ENCODE peak calls at places on chromosomes 7 and 10, in six cellular contexts. U, E, K, F, N and T are unnamed samples.

GRCh38 chr10:29839826-29840515 is 205.2 kb upstream of the SVIL start:
- DNase-seq in U (no peak), E (peak), K (no peak), F (no peak), N (no peak), T (no peak)

GRCh38 chr10:86439544-86439943 is 72.9 kb upstream of the GRID1 start:
- DNase-seq in U (no peak), E (peak), K (no peak), F (peak), N (no peak), T (peak)

GRCh38 chr10:58746470-58747185 is 234.0 kb downstream of the BICC1 start:
- DNase-seq in U (no peak), E (no peak), K (no peak), F (no peak), N (no peak), T (no peak)

GRCh38 chr10:3215336-3215860 is 42.8 kb upstream of the PITRM1 start:
- DNase-seq in U (no peak), E (no peak), K (no peak), F (no peak), N (no peak), T (no peak)

GRCh38 chr7:155124706-155125105 is 54.6 kb downstream of the HTR5A start:
- DNase-seq in U (no peak), E (no peak), K (no peak), F (no peak), N (no peak), T (no peak)

GRCh38 chr10:35331894-35332640 is 4.2 kb upstream of the CCNY start:
- DNase-seq in U (no peak), E (no peak), K (no peak), F (no peak), N (no peak), T (peak)

GRCh38 chr7:42240416-42240815 is 3.4 kb upstream of the GLI3 start:
- DNase-seq in U (no peak), E (no peak), K (no peak), F (no peak), N (no peak), T (no peak)

GRCh38 chr7:151697515-151697895 is 177.8 kb upstream of the RHEB start:
- DNase-seq in U (no peak), E (no peak), K (no peak), F (no peak), N (no peak), T (no peak)

GRCh38 chr7:104982308-104982755 is 31.7 kb upstream of the KMT2E start:
- DNase-seq in U (no peak), E (no peak), K (no peak), F (no peak), N (no peak), T (peak)

GRCh38 chr10:63206576-63206975 is 73.4 kb downstream of the NRBF2 start:
- DNase-seq in U (no peak), E (no peak), K (no peak), F (no peak), N (no peak), T (no peak)

GRCh38 chr10:13991353-13991752 is 339.4 kb downstream of the FRMD4A start:
- DNase-seq in U (no peak), E (peak), K (no peak), F (no peak), N (no peak), T (no peak)

GRCh38 chr7:43872401-43873165 is 3.3 kb upstream of the MRPS24 start:
- DNase-seq in U (no peak), E (no peak), K (no peak), F (peak), N (no peak), T (peak)

GRCh38 chr10:61899997-61900828 is 1.3 kb upstream of the ARID5B start:
- DNase-seq in U (peak), E (peak), K (peak), F (peak), N (peak), T (peak)

GRCh38 chr7:115229401-115230083 is 307.6 kb downstream of the MDFIC start:
- DNase-seq in U (no peak), E (no peak), K (peak), F (no peak), N (no peak), T (peak)

GRCh38 chr10:96718304-96718990 is 1.9 kb downstream of the PIK3AP1 start:
- DNase-seq in U (no peak), E (no peak), K (no peak), F (no peak), N (no peak), T (no peak)

GRCh38 chr7:140263277-140263676 is 86.5 kb upstream of the KDM7A start:
- DNase-seq in U (no peak), E (no peak), K (peak), F (no peak), N (peak), T (no peak)

GRCh38 chr7:69438584-69438983 is 159.7 kb upstream of the AUTS2 start:
- DNase-seq in U (no peak), E (no peak), K (no peak), F (no peak), N (no peak), T (no peak)

GRCh38 chr7:155918720-155919399 is 106.6 kb upstream of the SHH start:
- DNase-seq in U (no peak), E (no peak), K (no peak), F (peak), N (no peak), T (peak)

GRCh38 chr7:91352091-91352490 is 87.9 kb downstream of the FZD1 start:
- DNase-seq in U (no peak), E (no peak), K (no peak), F (no peak), N (no peak), T (no peak)

GRCh38 chr7:38506756-38507155 is 124.4 kb downstream of the AMPH start:
- DNase-seq in U (no peak), E (no peak), K (no peak), F (no peak), N (no peak), T (peak)

GRCh38 chr7:5296627-5297226 is 14.0 kb downstream of the SLC29A4 start:
- DNase-seq in U (peak), E (peak), K (peak), F (peak), N (peak), T (peak)